ENCODE peak calls at places on chromosomes 13 and 19, in seven cellular contexts. T, A, J, I, N, Q and B are unnamed samples.

GRCh38 chr19:51470966-51471365 is 7.4 kb upstream of the CEACAM18 start:
- DNase-seq in I (no peak), N (no peak), T (no peak), A (no peak), J (no peak), Q (peak), B (no peak)

GRCh38 chr19:19021115-19021514 is 12.2 kb downstream of the SUGP2 start:
- DNase-seq in T (no peak), I (no peak), A (no peak), Q (no peak), N (no peak), J (no peak), B (no peak)

GRCh38 chr19:11422163-11423068 is 3.3 kb upstream of the RGL3 start:
- DNase-seq in N (peak), I (no peak), J (peak), A (peak), Q (peak), T (peak), B (peak)

GRCh38 chr19:17761148-17761547 is 9.9 kb downstream of the FCHO1 start:
- DNase-seq in J (no peak), I (no peak), Q (no peak), T (no peak), N (no peak), A (no peak), B (no peak)

GRCh38 chr19:48004236-48004635 is 9.8 kb downstream of the ELSPBP1 start:
- DNase-seq in J (no peak), I (no peak), N (no peak), Q (no peak), T (no peak), A (no peak), B (no peak)

GRCh38 chr19:58274771-58275199 is 4.0 kb upstream of the ZNF8 start:
- DNase-seq in J (no peak), I (peak), T (no peak), N (no peak), A (no peak), Q (no peak), B (peak)

GRCh38 chr13:86447479-86447878 is 648.3 kb upstream of the SLITRK6 start:
- DNase-seq in J (no peak), N (no peak), T (no peak), Q (peak), A (no peak), I (no peak), B (no peak)

GRCh38 chr19:2055871-2056809 is 5.1 kb upstream of the MKNK2 start:
- DNase-seq in I (no peak), Q (peak), T (no peak), N (no peak), A (no peak), J (peak), B (peak)

GRCh38 chr19:56091066-56091490 is 30.0 kb downstream of the ZNF787 start:
- DNase-seq in I (no peak), T (no peak), J (no peak), N (no peak), A (no peak), Q (no peak), B (peak)

GRCh38 chr13:31477961-31478360 is 261.4 kb upstream of the RXFP2 start:
- DNase-seq in I (no peak), T (no peak), N (no peak), A (no peak), Q (no peak), J (no peak), B (peak)

GRCh38 chr13:73870036-73870741 is 264.0 kb downstream of the KLF12 start:
- DNase-seq in J (peak), N (no peak), I (no peak), Q (no peak), A (no peak), T (no peak), B (no peak)

GRCh38 chr19:45764487-45764886 is 4.6 kb downstream of the SIX5 start:
- DNase-seq in I (no peak), Q (no peak), J (no peak), T (no peak), A (no peak), N (no peak), B (peak)

GRCh38 chr19:39410620-39411005 is 1.9 kb upstream of the PLEKHG2 start:
- DNase-seq in Q (peak), A (no peak), I (no peak), J (peak), T (no peak), N (no peak), B (peak)

GRCh38 chr19:36041831-36042230 is 9.2 kb upstream of the CLIP3 start:
- DNase-seq in N (no peak), Q (no peak), A (no peak), J (no peak), I (no peak), T (no peak), B (no peak)

GRCh38 chr19:41595890-41596280 is 19.9 kb downstream of the CEACAM21 start:
- DNase-seq in Q (no peak), J (no peak), I (no peak), T (no peak), A (no peak), N (no peak), B (no peak)

GRCh38 chr19:28582344-28582743 is 630.6 kb downstream of the UQCRFS1 start:
- DNase-seq in T (no peak), A (no peak), N (no peak), I (no peak), J (no peak), Q (no peak), B (no peak)

GRCh38 chr13:77952737-77953136 is 34.1 kb upstream of the EDNRB start:
- DNase-seq in N (no peak), I (no peak), T (no peak), A (no peak), Q (no peak), J (no peak), B (no peak)

GRCh38 chr13:46278474-46278873 is 66.7 kb downstream of the LRRC63 start:
- DNase-seq in T (no peak), I (no peak), J (no peak), N (peak), Q (peak), A (no peak), B (no peak)

GRCh38 chr19:2026770-2027169 is 11.3 kb upstream of the BTBD2 start:
- DNase-seq in Q (no peak), N (no peak), A (no peak), J (peak), T (no peak), I (no peak), B (peak)

GRCh38 chr13:97975851-97976550 is 22.5 kb downstream of the IPO5 start:
- DNase-seq in T (peak), I (peak), J (peak), N (peak), Q (peak), A (peak), B (peak)

GRCh38 chr19:42402376-42403116 is 12.4 kb upstream of the CNFN start:
- DNase-seq in N (no peak), T (no peak), J (no peak), Q (no peak), A (no peak), I (no peak), B (peak)

GRCh38 chr19:55641376-55642152 is 762 bp downstream of the ZNF580 start:
- DNase-seq in I (no peak), J (no peak), A (peak), N (no peak), T (no peak), Q (peak), B (peak)

GRCh38 chr19:43802216-43802951 is at the start of gene LYPD5:
- DNase-seq in A (no peak), N (no peak), J (no peak), I (no peak), Q (no peak), T (no peak), B (no peak)

GRCh38 chr13:101575591-101575990 is 123.1 kb downstream of the ITGBL1 start:
- DNase-seq in I (no peak), T (no peak), A (no peak), Q (peak), N (no peak), J (no peak), B (no peak)

GRCh38 chr19:18418725-18419194 is 438 bp upstream of the SSBP4 start:
- DNase-seq in A (no peak), N (no peak), T (no peak), I (peak), J (peak), Q (no peak), B (peak)

GRCh38 chr13:44927953-44928352 is 61.3 kb downstream of the NUFIP1 start:
- DNase-seq in N (no peak), T (no peak), J (no peak), A (no peak), Q (no peak), I (no peak), B (no peak)

GRCh38 chr19:49453757-49454248 is 778 bp downstream of the ALDH16A1 start:
- DNase-seq in J (no peak), Q (no peak), A (no peak), I (no peak), T (no peak), N (no peak), B (no peak)

GRCh38 chr13:43119206-43119605 is 95.8 kb downstream of the DNAJC15 start:
- DNase-seq in T (no peak), A (no peak), N (no peak), Q (no peak), I (no peak), J (no peak), B (no peak)

GRCh38 chr13:43567608-43568007 is 219.2 kb downstream of the ENOX1 start:
- DNase-seq in Q (no peak), T (no peak), N (no peak), J (no peak), A (no peak), I (no peak), B (no peak)

GRCh38 chr13:59641758-59642157 is 522.0 kb downstream of the DIAPH3 start:
- DNase-seq in J (no peak), T (no peak), I (no peak), N (no peak), A (no peak), Q (no peak), B (no peak)

GRCh38 chr19:47112166-47112663 is 1.4 kb downstream of the ZC3H4 start:
- DNase-seq in A (peak), J (peak), N (peak), Q (peak), I (peak), T (peak), B (peak)

GRCh38 chr19:35354898-35355297 is 3.4 kb upstream of the FFAR3 start:
- DNase-seq in J (no peak), Q (no peak), T (no peak), I (no peak), N (no peak), A (no peak), B (no peak)

GRCh38 chr19:38134538-38135149 is 89.4 kb downstream of the DPF1 start:
- DNase-seq in I (no peak), N (peak), T (no peak), J (peak), A (no peak), Q (peak), B (no peak)

GRCh38 chr19:44812142-44812718 is 3.3 kb downstream of the BCAM start:
- DNase-seq in A (no peak), J (no peak), N (no peak), T (no peak), Q (no peak), I (no peak), B (peak)

GRCh38 chr19:8307965-8308866 is at the start of gene CD320:
- DNase-seq in Q (peak), T (peak), A (peak), J (peak), I (peak), N (peak), B (peak)

GRCh38 chr13:97307882-97308624 is 85.9 kb downstream of the MBNL2 start:
- DNase-seq in J (no peak), T (no peak), A (no peak), N (no peak), I (peak), Q (no peak), B (peak)

GRCh38 chr19:39430675-39431593 is 4.8 kb downstream of the RPS16 start:
- DNase-seq in A (no peak), N (no peak), T (peak), J (peak), Q (no peak), I (no peak), B (peak)

GRCh38 chr19:58394821-58395219 is 636 bp upstream of the RNF225 start:
- DNase-seq in I (no peak), J (no peak), N (no peak), A (no peak), Q (no peak), T (no peak), B (peak)

GRCh38 chr13:110521946-110522345 is 39.6 kb downstream of the RAB20 start:
- DNase-seq in Q (no peak), J (no peak), T (no peak), I (no peak), N (no peak), A (no peak), B (peak)

GRCh38 chr13:41694902-41695301 is 237.6 kb downstream of the RGCC start:
- DNase-seq in I (no peak), T (no peak), Q (no peak), J (peak), N (no peak), A (no peak), B (peak)